ENCODE peak calls at places on chromosomes 3 and 15, in eight cellular contexts. One of them, this sample, is unnamed. For H3K27me3, the result is how much of the 10 kb centered on the place peaks cover.

GRCh38 chr3:194177156-194177555 is 41.2 kb downstream of the HES1 start:
- DNase-seq in uterus: no peak
- DNase-seq in psoas muscle: no peak
- DNase-seq in ascending aorta: no peak
- DNase-seq in lower lobe of right lung: no peak
- DNase-seq in Panc1: no peak
- DNase-seq in endothelial cell of umbilical vein: peak
- DNase-seq in breast epithelium: no peak
- DNase-seq in this sample: no peak

GRCh38 chr3:186669378-186670084 is 3.7 kb downstream of the HRG start:
- DNase-seq in ascending aorta: no peak
- DNase-seq in endothelial cell of umbilical vein: no peak
- DNase-seq in psoas muscle: no peak
- DNase-seq in Panc1: no peak
- DNase-seq in breast epithelium: no peak
- DNase-seq in lower lobe of right lung: no peak
- DNase-seq in uterus: no peak
- DNase-seq in this sample: peak

GRCh38 chr3:40584625-40585189 is 59.9 kb downstream of the ZNF621 start:
- DNase-seq in uterus: peak
- DNase-seq in lower lobe of right lung: peak
- DNase-seq in Panc1: no peak
- DNase-seq in breast epithelium: peak
- DNase-seq in endothelial cell of umbilical vein: peak
- DNase-seq in psoas muscle: peak
- DNase-seq in ascending aorta: peak
- DNase-seq in this sample: peak

GRCh38 chr3:175620093-175620492 is 761.0 kb downstream of the NAALADL2 start:
- DNase-seq in psoas muscle: no peak
- DNase-seq in Panc1: no peak
- DNase-seq in lower lobe of right lung: no peak
- DNase-seq in uterus: no peak
- DNase-seq in breast epithelium: no peak
- DNase-seq in ascending aorta: no peak
- DNase-seq in endothelial cell of umbilical vein: no peak
- DNase-seq in this sample: no peak

GRCh38 chr3:37052860-37053259 is 59.5 kb downstream of the MLH1 start:
- DNase-seq in ascending aorta: no peak
- DNase-seq in endothelial cell of umbilical vein: no peak
- DNase-seq in lower lobe of right lung: no peak
- DNase-seq in Panc1: no peak
- DNase-seq in breast epithelium: no peak
- DNase-seq in uterus: no peak
- DNase-seq in psoas muscle: no peak
- DNase-seq in this sample: no peak

GRCh38 chr3:169809230-169809795 is 3.4 kb upstream of the LRRIQ4 start:
- DNase-seq in breast epithelium: no peak
- DNase-seq in endothelial cell of umbilical vein: no peak
- DNase-seq in lower lobe of right lung: no peak
- DNase-seq in Panc1: no peak
- DNase-seq in psoas muscle: no peak
- DNase-seq in ascending aorta: no peak
- DNase-seq in uterus: no peak
- DNase-seq in this sample: no peak

GRCh38 chr15:71596672-71597071 is 213.7 kb upstream of the NR2E3 start:
- DNase-seq in breast epithelium: peak
- DNase-seq in psoas muscle: peak
- DNase-seq in uterus: peak
- DNase-seq in Panc1: no peak
- DNase-seq in lower lobe of right lung: peak
- DNase-seq in endothelial cell of umbilical vein: no peak
- DNase-seq in ascending aorta: no peak
- DNase-seq in this sample: no peak

GRCh38 chr3:156388469-156389150 is 166.3 kb downstream of the SSR3 start:
- DNase-seq in breast epithelium: no peak
- DNase-seq in ascending aorta: no peak
- DNase-seq in lower lobe of right lung: no peak
- DNase-seq in Panc1: no peak
- DNase-seq in endothelial cell of umbilical vein: peak
- DNase-seq in psoas muscle: no peak
- DNase-seq in uterus: no peak
- DNase-seq in this sample: no peak

GRCh38 chr15:73022156-73022555 is 30.1 kb upstream of the NEO1 start:
- DNase-seq in Panc1: no peak
- DNase-seq in ascending aorta: no peak
- DNase-seq in uterus: no peak
- DNase-seq in lower lobe of right lung: no peak
- DNase-seq in breast epithelium: no peak
- DNase-seq in psoas muscle: no peak
- DNase-seq in endothelial cell of umbilical vein: no peak
- DNase-seq in this sample: no peak

GRCh38 chr3:34843479-34843870 is 795.9 kb upstream of the ARPP21 start:
- DNase-seq in Panc1: no peak
- DNase-seq in psoas muscle: no peak
- DNase-seq in lower lobe of right lung: no peak
- DNase-seq in ascending aorta: no peak
- DNase-seq in endothelial cell of umbilical vein: no peak
- DNase-seq in uterus: no peak
- DNase-seq in breast epithelium: no peak
- DNase-seq in this sample: no peak

GRCh38 chr3:31448035-31448881 is 84.5 kb upstream of the STT3B start:
- DNase-seq in uterus: no peak
- DNase-seq in breast epithelium: no peak
- DNase-seq in endothelial cell of umbilical vein: peak
- DNase-seq in ascending aorta: no peak
- DNase-seq in psoas muscle: no peak
- DNase-seq in lower lobe of right lung: peak
- DNase-seq in Panc1: no peak
- DNase-seq in this sample: peak

GRCh38 chr15:96331942-96332853 is 1.7 kb downstream of the NR2F2 start:
- DNase-seq in psoas muscle: peak
- DNase-seq in uterus: peak
- DNase-seq in breast epithelium: peak
- DNase-seq in endothelial cell of umbilical vein: peak
- DNase-seq in Panc1: no peak
- DNase-seq in ascending aorta: no peak
- DNase-seq in lower lobe of right lung: peak
- DNase-seq in this sample: no peak

GRCh38 chr3:49076116-49076515 is 17.8 kb downstream of the QRICH1 start:
- DNase-seq in psoas muscle: no peak
- DNase-seq in Panc1: no peak
- DNase-seq in breast epithelium: no peak
- DNase-seq in uterus: no peak
- DNase-seq in endothelial cell of umbilical vein: no peak
- DNase-seq in ascending aorta: no peak
- DNase-seq in lower lobe of right lung: no peak
- DNase-seq in this sample: no peak

GRCh38 chr3:56769125-56769709 is 32.5 kb downstream of the ARHGEF3 start:
- DNase-seq in lower lobe of right lung: no peak
- DNase-seq in endothelial cell of umbilical vein: no peak
- DNase-seq in psoas muscle: no peak
- DNase-seq in ascending aorta: no peak
- DNase-seq in Panc1: no peak
- DNase-seq in breast epithelium: no peak
- DNase-seq in uterus: no peak
- DNase-seq in this sample: no peak

GRCh38 chr15:33569036-33569435 is 258.3 kb downstream of the RYR3 start:
- DNase-seq in lower lobe of right lung: no peak
- DNase-seq in ascending aorta: no peak
- DNase-seq in Panc1: no peak
- DNase-seq in uterus: no peak
- DNase-seq in breast epithelium: no peak
- DNase-seq in endothelial cell of umbilical vein: no peak
- DNase-seq in psoas muscle: no peak
- DNase-seq in this sample: no peak

GRCh38 chr15:74790080-74790916 is 8.4 kb downstream of the CSK start:
- DNase-seq in breast epithelium: no peak
- DNase-seq in lower lobe of right lung: peak
- DNase-seq in Panc1: no peak
- DNase-seq in endothelial cell of umbilical vein: no peak
- DNase-seq in ascending aorta: no peak
- DNase-seq in uterus: peak
- DNase-seq in psoas muscle: peak
- DNase-seq in this sample: no peak

GRCh38 chr15:29671308-29671981 is 150.8 kb downstream of the TJP1 start:
- DNase-seq in endothelial cell of umbilical vein: no peak
- DNase-seq in Panc1: no peak
- DNase-seq in psoas muscle: no peak
- DNase-seq in ascending aorta: no peak
- DNase-seq in breast epithelium: no peak
- DNase-seq in lower lobe of right lung: no peak
- DNase-seq in uterus: no peak
- DNase-seq in this sample: no peak

GRCh38 chr3:45145681-45146614 is at the start of gene CDCP1:
- DNase-seq in Panc1: no peak
- DNase-seq in breast epithelium: no peak
- DNase-seq in lower lobe of right lung: peak
- DNase-seq in uterus: peak
- DNase-seq in endothelial cell of umbilical vein: no peak
- DNase-seq in psoas muscle: no peak
- DNase-seq in ascending aorta: no peak
- DNase-seq in this sample: peak

GRCh38 chr3:81041331-81041730 is 720.1 kb downstream of the GBE1 start:
- DNase-seq in lower lobe of right lung: no peak
- DNase-seq in ascending aorta: no peak
- DNase-seq in Panc1: no peak
- DNase-seq in endothelial cell of umbilical vein: no peak
- DNase-seq in uterus: no peak
- DNase-seq in psoas muscle: no peak
- DNase-seq in breast epithelium: no peak
- DNase-seq in this sample: no peak

GRCh38 chr3:43906847-43907507 is 216.2 kb downstream of the ABHD5 start:
- DNase-seq in breast epithelium: no peak
- DNase-seq in Panc1: no peak
- DNase-seq in psoas muscle: no peak
- DNase-seq in ascending aorta: no peak
- DNase-seq in lower lobe of right lung: no peak
- DNase-seq in endothelial cell of umbilical vein: no peak
- DNase-seq in uterus: no peak
- DNase-seq in this sample: no peak

GRCh38 chr3:20700702-20701101 is 514.7 kb upstream of the SGO1 start:
- DNase-seq in endothelial cell of umbilical vein: no peak
- DNase-seq in lower lobe of right lung: no peak
- DNase-seq in Panc1: no peak
- DNase-seq in psoas muscle: no peak
- DNase-seq in uterus: no peak
- DNase-seq in breast epithelium: no peak
- DNase-seq in ascending aorta: no peak
- DNase-seq in this sample: no peak

GRCh38 chr3:20698896-20699295 is 512.9 kb upstream of the SGO1 start:
- DNase-seq in breast epithelium: no peak
- DNase-seq in uterus: no peak
- DNase-seq in lower lobe of right lung: no peak
- DNase-seq in ascending aorta: no peak
- DNase-seq in endothelial cell of umbilical vein: no peak
- DNase-seq in Panc1: no peak
- DNase-seq in psoas muscle: no peak
- DNase-seq in this sample: no peak

GRCh38 chr3:20692675-20693074 is 506.7 kb upstream of the SGO1 start:
- DNase-seq in lower lobe of right lung: no peak
- DNase-seq in Panc1: no peak
- DNase-seq in uterus: no peak
- DNase-seq in psoas muscle: no peak
- DNase-seq in endothelial cell of umbilical vein: no peak
- DNase-seq in ascending aorta: no peak
- DNase-seq in breast epithelium: no peak
- DNase-seq in this sample: no peak

GRCh38 chr3:20696393-20697045 is 510.5 kb upstream of the SGO1 start:
- DNase-seq in breast epithelium: no peak
- DNase-seq in ascending aorta: no peak
- DNase-seq in Panc1: no peak
- DNase-seq in endothelial cell of umbilical vein: no peak
- DNase-seq in lower lobe of right lung: no peak
- DNase-seq in uterus: no peak
- DNase-seq in psoas muscle: no peak
- DNase-seq in this sample: peak
- H3K4me3 ChIP-seq in breast epithelium: no peak
- H3K4me3 ChIP-seq in ascending aorta: no peak
- H3K4me3 ChIP-seq in Panc1: no peak
- H3K4me3 ChIP-seq in endothelial cell of umbilical vein: no peak
- H3K4me3 ChIP-seq in lower lobe of right lung: no peak
- H3K4me3 ChIP-seq in uterus: no peak
- H3K4me3 ChIP-seq in psoas muscle: no peak
- H3K4me3 ChIP-seq in this sample: no peak

GRCh38 chr3:197022405-197023231 is 7.0 kb downstream of the MELTF start:
- DNase-seq in lower lobe of right lung: no peak
- DNase-seq in breast epithelium: peak
- DNase-seq in psoas muscle: no peak
- DNase-seq in ascending aorta: no peak
- DNase-seq in endothelial cell of umbilical vein: no peak
- DNase-seq in uterus: no peak
- DNase-seq in Panc1: no peak
- DNase-seq in this sample: no peak
- H3K27me3 ChIP-seq in lower lobe of right lung: under half
- H3K27me3 ChIP-seq in breast epithelium: under half
- H3K27me3 ChIP-seq in psoas muscle: under half
- H3K27me3 ChIP-seq in ascending aorta: under half
- H3K27me3 ChIP-seq in endothelial cell of umbilical vein: under half
- H3K27me3 ChIP-seq in uterus: under half
- H3K27me3 ChIP-seq in Panc1: under half
- H3K27me3 ChIP-seq in this sample: under half

GRCh38 chr3:52374173-52374572 is 58.1 kb downstream of the DNAH1 start:
- DNase-seq in endothelial cell of umbilical vein: no peak
- DNase-seq in breast epithelium: no peak
- DNase-seq in psoas muscle: no peak
- DNase-seq in lower lobe of right lung: no peak
- DNase-seq in ascending aorta: no peak
- DNase-seq in Panc1: no peak
- DNase-seq in uterus: no peak
- DNase-seq in this sample: no peak
- TF ChIP-seq CTCF in endothelial cell of umbilical vein: no peak
- TF ChIP-seq CTCF in breast epithelium: no peak
- TF ChIP-seq CTCF in psoas muscle: no peak
- TF ChIP-seq CTCF in lower lobe of right lung: no peak
- TF ChIP-seq CTCF in ascending aorta: no peak
- TF ChIP-seq CTCF in Panc1: no peak
- TF ChIP-seq CTCF in uterus: no peak
- TF ChIP-seq CTCF in this sample: no peak

DNA sequence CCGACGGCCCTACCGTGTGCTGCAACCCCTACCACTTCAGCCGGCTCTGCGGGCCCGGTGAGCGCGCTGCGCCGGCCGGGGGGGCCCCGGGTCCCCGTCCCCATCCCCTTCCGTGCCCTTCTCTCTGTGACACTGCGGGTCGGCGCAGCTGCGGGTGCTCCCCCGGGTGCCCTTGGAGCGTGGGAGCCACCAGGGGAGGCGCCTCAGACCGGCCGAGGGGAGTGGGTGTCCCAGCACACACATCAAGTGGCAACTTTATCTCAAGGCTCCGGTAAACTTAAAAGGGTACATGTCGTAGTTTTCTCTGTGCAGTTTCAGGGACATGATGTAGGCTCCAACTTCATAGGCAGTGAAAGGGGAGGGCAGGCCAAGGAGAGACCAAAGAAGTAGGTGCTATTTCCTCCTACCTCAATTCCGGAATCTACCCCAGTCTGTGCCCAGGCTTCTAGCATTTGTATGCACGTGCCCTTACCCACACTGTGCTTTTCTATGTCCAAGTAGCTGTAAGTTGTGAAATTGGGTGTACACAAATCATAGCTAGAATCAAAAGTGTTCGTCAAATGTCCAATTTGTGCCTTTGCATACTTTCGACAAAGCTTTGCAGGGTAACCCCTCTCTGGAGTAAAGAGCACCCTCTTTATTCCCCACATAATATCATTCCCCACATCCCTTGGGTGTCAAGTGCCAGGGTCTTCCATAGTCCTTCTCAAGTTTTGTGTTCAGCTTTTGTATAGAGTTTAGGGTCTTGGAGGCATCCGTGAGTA is 2.2 kb downstream of the SMAD6 start:
- DNase-seq in lower lobe of right lung: no peak
- DNase-seq in Panc1: no peak
- DNase-seq in psoas muscle: no peak
- DNase-seq in endothelial cell of umbilical vein: no peak
- DNase-seq in breast epithelium: no peak
- DNase-seq in ascending aorta: no peak
- DNase-seq in uterus: no peak
- DNase-seq in this sample: no peak
- H3K4me3 ChIP-seq in lower lobe of right lung: peak
- H3K4me3 ChIP-seq in Panc1: peak
- H3K4me3 ChIP-seq in psoas muscle: peak
- H3K4me3 ChIP-seq in endothelial cell of umbilical vein: peak
- H3K4me3 ChIP-seq in breast epithelium: peak
- H3K4me3 ChIP-seq in ascending aorta: peak
- H3K4me3 ChIP-seq in uterus: peak
- H3K4me3 ChIP-seq in this sample: peak